ENCODE peak calls at places on chromosomes 12 and 14, in seven cellular contexts. One of them, this sample, is unnamed.

GRCh38 chr12:13941258-13942249 is 39.8 kb downstream of the GRIN2B start:
- ATAC-seq in activated naive CD8-positive, alpha-beta T cell treated with anti-CD3 and anti-CD28 coated beads, Interleukin-2, amount 10 ng/mL, durations not matched to agents 7 days and 5 days: no peak
- ATAC-seq in heart right ventricle: no peak
- ATAC-seq in T-helper 17 cell: no peak
- ATAC-seq in CD4-positive, alpha-beta T cell: no peak
- ATAC-seq in right cardiac atrium: peak
- ATAC-seq in T-cell: no peak
- ATAC-seq in this sample: peak

GRCh38 chr14:76719664-76720063 is 41.6 kb upstream of the VASH1 start:
- ATAC-seq in activated naive CD8-positive, alpha-beta T cell treated with anti-CD3 and anti-CD28 coated beads, Interleukin-2, amount 10 ng/mL, durations not matched to agents 7 days and 5 days: no peak
- ATAC-seq in heart right ventricle: peak
- ATAC-seq in T-helper 17 cell: no peak
- ATAC-seq in CD4-positive, alpha-beta T cell: no peak
- ATAC-seq in right cardiac atrium: peak
- ATAC-seq in T-cell: no peak
- ATAC-seq in this sample: no peak

GRCh38 chr14:106642090-106642489 is 1115.7 kb downstream of the TMEM121 start:
- ATAC-seq in activated naive CD8-positive, alpha-beta T cell treated with anti-CD3 and anti-CD28 coated beads, Interleukin-2, amount 10 ng/mL, durations not matched to agents 7 days and 5 days: no peak
- ATAC-seq in heart right ventricle: no peak
- ATAC-seq in T-helper 17 cell: no peak
- ATAC-seq in CD4-positive, alpha-beta T cell: no peak
- ATAC-seq in right cardiac atrium: no peak
- ATAC-seq in T-cell: no peak
- ATAC-seq in this sample: no peak

GRCh38 chr12:55847603-55848329 is 5.0 kb upstream of the MMP19 start:
- ATAC-seq in activated naive CD8-positive, alpha-beta T cell treated with anti-CD3 and anti-CD28 coated beads, Interleukin-2, amount 10 ng/mL, durations not matched to agents 7 days and 5 days: no peak
- ATAC-seq in heart right ventricle: peak
- ATAC-seq in T-helper 17 cell: no peak
- ATAC-seq in CD4-positive, alpha-beta T cell: no peak
- ATAC-seq in right cardiac atrium: peak
- ATAC-seq in T-cell: no peak
- ATAC-seq in this sample: no peak

GRCh38 chr12:42961395-42961794 is 371.8 kb upstream of the PRICKLE1 start:
- ATAC-seq in activated naive CD8-positive, alpha-beta T cell treated with anti-CD3 and anti-CD28 coated beads, Interleukin-2, amount 10 ng/mL, durations not matched to agents 7 days and 5 days: no peak
- ATAC-seq in heart right ventricle: no peak
- ATAC-seq in T-helper 17 cell: no peak
- ATAC-seq in CD4-positive, alpha-beta T cell: no peak
- ATAC-seq in right cardiac atrium: peak
- ATAC-seq in T-cell: no peak
- ATAC-seq in this sample: no peak

GRCh38 chr14:52312872-52313492 is 1.1 kb upstream of the PTGER2 start:
- ATAC-seq in activated naive CD8-positive, alpha-beta T cell treated with anti-CD3 and anti-CD28 coated beads, Interleukin-2, amount 10 ng/mL, durations not matched to agents 7 days and 5 days: no peak
- ATAC-seq in heart right ventricle: no peak
- ATAC-seq in T-helper 17 cell: no peak
- ATAC-seq in CD4-positive, alpha-beta T cell: no peak
- ATAC-seq in right cardiac atrium: no peak
- ATAC-seq in T-cell: no peak
- ATAC-seq in this sample: no peak

GRCh38 chr14:50705026-50705593 is 37.0 kb upstream of the SAV1 start:
- ATAC-seq in activated naive CD8-positive, alpha-beta T cell treated with anti-CD3 and anti-CD28 coated beads, Interleukin-2, amount 10 ng/mL, durations not matched to agents 7 days and 5 days: no peak
- ATAC-seq in heart right ventricle: peak
- ATAC-seq in T-helper 17 cell: no peak
- ATAC-seq in CD4-positive, alpha-beta T cell: no peak
- ATAC-seq in right cardiac atrium: no peak
- ATAC-seq in T-cell: no peak
- ATAC-seq in this sample: no peak

GRCh38 chr14:77917802-77918201 is 117.9 kb downstream of the ADCK1 start:
- ATAC-seq in activated naive CD8-positive, alpha-beta T cell treated with anti-CD3 and anti-CD28 coated beads, Interleukin-2, amount 10 ng/mL, durations not matched to agents 7 days and 5 days: no peak
- ATAC-seq in heart right ventricle: no peak
- ATAC-seq in T-helper 17 cell: no peak
- ATAC-seq in CD4-positive, alpha-beta T cell: no peak
- ATAC-seq in right cardiac atrium: no peak
- ATAC-seq in T-cell: no peak
- ATAC-seq in this sample: no peak

GRCh38 chr12:54749191-54749818 is 101.1 kb upstream of the DCD start:
- ATAC-seq in activated naive CD8-positive, alpha-beta T cell treated with anti-CD3 and anti-CD28 coated beads, Interleukin-2, amount 10 ng/mL, durations not matched to agents 7 days and 5 days: peak
- ATAC-seq in heart right ventricle: no peak
- ATAC-seq in T-helper 17 cell: peak
- ATAC-seq in CD4-positive, alpha-beta T cell: peak
- ATAC-seq in right cardiac atrium: no peak
- ATAC-seq in T-cell: peak
- ATAC-seq in this sample: no peak

GRCh38 chr14:104787736-104788532 is 7.6 kb downstream of the AKT1 start:
- ATAC-seq in activated naive CD8-positive, alpha-beta T cell treated with anti-CD3 and anti-CD28 coated beads, Interleukin-2, amount 10 ng/mL, durations not matched to agents 7 days and 5 days: no peak
- ATAC-seq in heart right ventricle: no peak
- ATAC-seq in T-helper 17 cell: no peak
- ATAC-seq in CD4-positive, alpha-beta T cell: no peak
- ATAC-seq in right cardiac atrium: no peak
- ATAC-seq in T-cell: no peak
- ATAC-seq in this sample: no peak

GRCh38 chr12:26651566-26652188 is 181.3 kb downstream of the ITPR2 start:
- ATAC-seq in activated naive CD8-positive, alpha-beta T cell treated with anti-CD3 and anti-CD28 coated beads, Interleukin-2, amount 10 ng/mL, durations not matched to agents 7 days and 5 days: no peak
- ATAC-seq in heart right ventricle: peak
- ATAC-seq in T-helper 17 cell: no peak
- ATAC-seq in CD4-positive, alpha-beta T cell: no peak
- ATAC-seq in right cardiac atrium: peak
- ATAC-seq in T-cell: peak
- ATAC-seq in this sample: peak

GRCh38 chr12:62697893-62698292 is 231.3 kb downstream of the MON2 start:
- ATAC-seq in activated naive CD8-positive, alpha-beta T cell treated with anti-CD3 and anti-CD28 coated beads, Interleukin-2, amount 10 ng/mL, durations not matched to agents 7 days and 5 days: peak
- ATAC-seq in heart right ventricle: no peak
- ATAC-seq in T-helper 17 cell: no peak
- ATAC-seq in CD4-positive, alpha-beta T cell: no peak
- ATAC-seq in right cardiac atrium: no peak
- ATAC-seq in T-cell: no peak
- ATAC-seq in this sample: no peak

GRCh38 chr12:11568762-11569478 is 80.6 kb upstream of the ETV6 start:
- ATAC-seq in activated naive CD8-positive, alpha-beta T cell treated with anti-CD3 and anti-CD28 coated beads, Interleukin-2, amount 10 ng/mL, durations not matched to agents 7 days and 5 days: no peak
- ATAC-seq in heart right ventricle: no peak
- ATAC-seq in T-helper 17 cell: no peak
- ATAC-seq in CD4-positive, alpha-beta T cell: no peak
- ATAC-seq in right cardiac atrium: no peak
- ATAC-seq in T-cell: no peak
- ATAC-seq in this sample: peak

GRCh38 chr14:86654558-86655184 is 1124.7 kb downstream of the FLRT2 start:
- ATAC-seq in activated naive CD8-positive, alpha-beta T cell treated with anti-CD3 and anti-CD28 coated beads, Interleukin-2, amount 10 ng/mL, durations not matched to agents 7 days and 5 days: no peak
- ATAC-seq in heart right ventricle: no peak
- ATAC-seq in T-helper 17 cell: no peak
- ATAC-seq in CD4-positive, alpha-beta T cell: no peak
- ATAC-seq in right cardiac atrium: no peak
- ATAC-seq in T-cell: no peak
- ATAC-seq in this sample: no peak

GRCh38 chr14:63478437-63478852 is 64.7 kb downstream of the PPP2R5E start:
- ATAC-seq in activated naive CD8-positive, alpha-beta T cell treated with anti-CD3 and anti-CD28 coated beads, Interleukin-2, amount 10 ng/mL, durations not matched to agents 7 days and 5 days: no peak
- ATAC-seq in heart right ventricle: no peak
- ATAC-seq in T-helper 17 cell: peak
- ATAC-seq in CD4-positive, alpha-beta T cell: no peak
- ATAC-seq in right cardiac atrium: no peak
- ATAC-seq in T-cell: no peak
- ATAC-seq in this sample: peak

GRCh38 chr12:69685810-69686209 is 13.3 kb downstream of the BEST3 start:
- ATAC-seq in activated naive CD8-positive, alpha-beta T cell treated with anti-CD3 and anti-CD28 coated beads, Interleukin-2, amount 10 ng/mL, durations not matched to agents 7 days and 5 days: no peak
- ATAC-seq in heart right ventricle: no peak
- ATAC-seq in T-helper 17 cell: no peak
- ATAC-seq in CD4-positive, alpha-beta T cell: no peak
- ATAC-seq in right cardiac atrium: peak
- ATAC-seq in T-cell: no peak
- ATAC-seq in this sample: peak

GRCh38 chr14:68807148-68807600 is 14.3 kb upstream of the ZFP36L1 start:
- ATAC-seq in activated naive CD8-positive, alpha-beta T cell treated with anti-CD3 and anti-CD28 coated beads, Interleukin-2, amount 10 ng/mL, durations not matched to agents 7 days and 5 days: no peak
- ATAC-seq in heart right ventricle: peak
- ATAC-seq in T-helper 17 cell: peak
- ATAC-seq in CD4-positive, alpha-beta T cell: peak
- ATAC-seq in right cardiac atrium: peak
- ATAC-seq in T-cell: peak
- ATAC-seq in this sample: peak